ENCODE peak calls at places on chromosomes 4 and X, in four cellular contexts. J is adrenal gland, H is heart left ventricle, C is Peyer's patch. F is an unnamed sample.

GRCh38 chr4:164716901-164717300 is 37.0 kb upstream of the SMIM31 start:
- DNase-seq in C (no peak), J (no peak), H (no peak), F (peak; percentile 6)

GRCh38 chrX:120795301-120795700 is 80.4 kb downstream of the CT47B1 start:
- DNase-seq in J (no peak), C (no peak), H (no peak), F (no peak)

GRCh38 chr4:41530741-41531140 is 7.2 kb upstream of the LIMCH1 start:
- DNase-seq in C (no peak), J (no peak), H (no peak), F (no peak)

GRCh38 chr4:11912886-11913285 is 484.2 kb upstream of the HS3ST1 start:
- DNase-seq in C (no peak), J (no peak), H (no peak), F (no peak)

GRCh38 chr4:6900181-6900812 is 9.3 kb upstream of the TBC1D14 start:
- DNase-seq in C (peak; percentile 38), H (no peak), J (no peak), F (no peak)

GRCh38 chr4:72971572-72971971 is 97.9 kb downstream of the COX18 start:
- DNase-seq in J (no peak), C (no peak), H (no peak), F (no peak)

GRCh38 chr4:140668111-140668510 is 88.1 kb downstream of the TBC1D9 start:
- DNase-seq in C (no peak), H (no peak), J (no peak), F (no peak)

GRCh38 chr4:183173580-183174526 is 74.8 kb downstream of the WWC2 start:
- DNase-seq in C (no peak), H (no peak), J (no peak), F (no peak)

GRCh38 chrX:150150081-150150779 is 211.9 kb upstream of the EOLA2 start:
- DNase-seq in H (no peak), C (no peak), J (no peak), F (no peak)

GRCh38 chrX:149499766-149500165 is 5.3 kb downstream of the IDS start:
- DNase-seq in H (no peak), J (no peak), C (no peak), F (no peak)

GRCh38 chr4:62003695-62004094 is 803.6 kb downstream of the ADGRL3 start:
- DNase-seq in C (no peak), H (no peak), J (no peak), F (no peak)

GRCh38 chrX:70042399-70043371 is 7.1 kb downstream of the AWAT2 start:
- DNase-seq in H (no peak), C (no peak), J (no peak), F (peak; percentile 5)

GRCh38 chr4:151226004-151226932 is 50.7 kb upstream of the PRSS48 start:
- DNase-seq in H (no peak), C (no peak), J (no peak), F (no peak)

GRCh38 chr4:21795091-21795490 is 153.5 kb downstream of the KCNIP4 start:
- DNase-seq in C (no peak), H (no peak), J (no peak), F (no peak)

GRCh38 chr4:162163892-162164759 is at the start of gene FSTL5:
- DNase-seq in J (peak; percentile 91), H (peak; percentile 36), C (peak; percentile 46), F (peak; percentile 48)

GRCh38 chr4:186204611-186205144 is 13.3 kb downstream of the CYP4V2 start:
- DNase-seq in J (no peak), H (no peak), C (peak; percentile 76), F (no peak)

GRCh38 chrX:9249452-9249851 is 215.4 kb upstream of the TBL1X start:
- DNase-seq in J (no peak), C (no peak), H (no peak), F (no peak)

GRCh38 chr4:17642404-17642783 is 28.0 kb downstream of the MED28 start:
- DNase-seq in C (no peak), J (no peak), H (no peak), F (no peak)

GRCh38 chr4:137387924-137388323 is 144.4 kb downstream of the PCDH18 start:
- DNase-seq in J (no peak), C (no peak), H (no peak), F (no peak)

GRCh38 chr4:100977746-100978397 is 369.5 kb downstream of the PPP3CA start:
- DNase-seq in C (no peak), J (no peak), H (no peak), F (no peak)

GRCh38 chrX:109553862-109554261 is 17.2 kb downstream of the NXT2 start:
- DNase-seq in J (no peak), H (no peak), C (no peak), F (no peak)

GRCh38 chr4:117400039-117400835 is 314.9 kb upstream of the TRAM1L1 start:
- DNase-seq in J (no peak), H (no peak), C (no peak), F (no peak)

GRCh38 chr4:5143306-5143861 is 92.1 kb downstream of the STK32B start:
- DNase-seq in H (no peak), J (no peak), C (no peak), F (peak; percentile 11)

GRCh38 chrX:135345328-135345645 is 36.0 kb downstream of the ETDC start:
- DNase-seq in H (peak; percentile 52), J (peak; percentile 75), C (no peak), F (peak; percentile 50)

GRCh38 chrX:18769812-18770573 is 62.5 kb downstream of the PPEF1 start:
- DNase-seq in J (no peak), H (no peak), C (no peak), F (no peak)

GRCh38 chr4:110109455-110109854 is 89.0 kb downstream of the ELOVL6 start:
- DNase-seq in C (no peak), H (no peak), J (no peak), F (no peak)

GRCh38 chrX:105117621-105118020 is 102.9 kb downstream of the TEX13A start:
- DNase-seq in J (no peak), H (no peak), C (no peak), F (no peak)

GRCh38 chrX:22325091-22325490 is 52.4 kb downstream of the CBLL2 start:
- DNase-seq in H (no peak), J (no peak), C (no peak), F (no peak)

GRCh38 chrX:150548684-150549083 is 19.7 kb upstream of the MTM1 start:
- DNase-seq in C (no peak), J (no peak), H (no peak), F (no peak)

GRCh38 chrX:134542485-134542884 is 82.5 kb downstream of the HPRT1 start:
- DNase-seq in C (no peak), J (peak; percentile 57), H (no peak), F (no peak)

GRCh38 chr4:25861951-25862410 is 807 bp downstream of the SEL1L3 start:
- DNase-seq in J (no peak), C (peak; percentile 68), H (no peak), F (peak; percentile 81)
- TF ChIP-seq POLR2A in J (no peak), C (no peak), H (no peak), F (peak; percentile 32)

DNA sequence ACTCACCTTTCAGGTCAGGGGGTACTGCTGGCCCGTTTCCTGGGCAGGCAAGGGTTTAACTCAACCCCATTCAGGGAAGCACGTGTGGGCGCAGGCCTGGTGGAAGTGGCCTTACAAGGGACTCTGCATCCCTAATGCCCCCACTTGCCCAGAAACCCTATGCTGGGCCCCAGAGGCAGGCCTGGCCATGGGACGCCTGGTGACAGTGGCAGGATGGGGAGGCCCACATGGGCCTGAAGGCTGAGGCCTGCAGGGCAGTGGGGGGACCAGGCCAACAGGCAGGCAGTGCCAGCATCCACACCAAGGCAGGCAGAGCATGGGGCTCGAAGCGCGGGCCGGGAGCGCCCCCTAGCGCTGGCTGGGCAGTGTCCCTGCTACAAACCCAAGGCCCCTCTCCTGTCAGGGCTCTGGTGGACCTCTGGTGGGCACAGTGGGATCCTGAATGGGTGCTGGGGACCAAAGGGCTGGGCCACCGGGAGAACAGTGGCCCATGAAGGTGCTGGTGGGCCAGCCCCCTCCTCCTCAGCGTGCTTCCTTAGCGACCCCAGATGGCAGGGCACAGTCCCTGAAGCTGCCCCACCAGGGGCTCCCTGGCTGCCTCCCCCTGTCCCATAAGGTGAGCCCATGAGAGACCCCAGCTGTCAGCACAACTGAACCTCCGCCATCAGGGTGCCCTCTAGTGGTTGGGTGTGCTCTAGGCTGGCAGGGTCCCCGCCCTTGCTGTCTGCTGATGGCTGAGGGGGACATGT is 16.8 kb downstream of the FGFR3 start:
- DNase-seq in C (peak; percentile 79), J (peak; percentile 78), H (peak; percentile 68), F (peak; percentile 80)
- TF ChIP-seq POLR2A in C (no peak), J (no peak), H (no peak), F (no peak)

GRCh38 chr4:2534904-2535385 is 1.5 kb upstream of the FAM193A start:
- DNase-seq in H (no peak), C (no peak), J (no peak), F (no peak)

GRCh38 chr4:2537011-2537830 is 774 bp downstream of the FAM193A start:
- DNase-seq in J (peak; percentile 69), C (peak; percentile 69), H (peak; percentile 54), F (peak; percentile 89)

GRCh38 chr4:2536193-2537010 is at the start of gene FAM193A:
- DNase-seq in C (peak; percentile 99), H (peak; percentile 100), J (peak; percentile 99), F (peak; percentile 100)

DNA sequence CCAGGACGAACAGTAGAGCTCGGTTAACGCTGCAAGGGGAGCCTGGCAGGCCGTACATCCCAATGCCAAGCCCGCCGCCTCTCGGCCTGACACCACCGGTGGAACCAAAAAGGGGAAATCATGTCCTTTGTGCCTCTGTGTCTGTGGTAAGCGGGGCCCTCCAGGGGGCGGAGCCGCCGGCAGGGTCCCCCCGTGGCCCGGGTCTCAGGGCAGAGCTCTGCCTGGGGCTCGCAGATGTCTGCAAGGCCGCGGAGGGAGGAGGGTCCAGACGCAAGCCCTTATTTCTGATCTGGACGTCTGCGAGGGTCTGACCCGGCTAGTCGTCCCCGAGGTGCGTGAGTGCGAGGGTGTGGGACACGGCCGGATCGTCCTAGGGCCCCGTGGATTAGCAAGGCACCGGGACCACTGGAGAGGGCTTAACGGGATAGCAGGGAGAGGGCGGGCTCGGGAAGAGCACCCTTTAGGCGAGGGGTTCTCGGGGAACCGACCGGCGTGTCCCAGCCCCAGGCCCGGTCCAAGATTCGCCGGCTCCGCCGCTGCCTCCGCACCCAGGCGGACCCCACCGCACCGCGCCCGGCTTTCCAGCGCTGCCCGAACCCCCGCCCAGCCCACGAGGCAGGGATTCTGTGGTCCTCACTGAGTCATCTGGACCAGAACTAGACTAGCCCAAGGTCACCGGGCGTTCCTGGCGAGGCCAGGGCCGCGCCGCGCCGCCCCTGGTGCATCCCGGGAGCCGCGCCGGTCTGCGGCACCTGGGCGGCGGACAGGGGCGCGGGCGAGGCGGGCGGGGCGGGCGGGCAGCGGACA is 858 bp upstream of the FAM193A start:
- DNase-seq in H (peak; percentile 58), C (peak; percentile 69), J (peak; percentile 90), F (peak; percentile 63)
- TF ChIP-seq POLR2A in H (no peak), C (peak; percentile 48), J (no peak), F (no peak)

GRCh38 chr4:42627887-42628646 is 28.8 kb downstream of the ATP8A1 start:
- DNase-seq in H (peak; percentile 85), J (peak; percentile 60), C (peak; percentile 80), F (peak; percentile 32)
- TF ChIP-seq POLR2A in H (no peak), J (no peak), C (no peak), F (no peak)

GRCh38 chr4:3077796-3078195 is 3.3 kb downstream of the HTT start:
- DNase-seq in J (no peak), C (peak; percentile 62), H (no peak), F (no peak)
- TF ChIP-seq POLR2A in J (no peak), C (no peak), H (no peak), F (no peak)

GRCh38 chrX:1386338-1387127 is 5.4 kb downstream of the SLC25A6 start:
- DNase-seq in J (peak; percentile 54), H (no peak), C (peak; percentile 45), F (no peak)
- TF ChIP-seq POLR2A in J (no peak), H (no peak), C (no peak), F (no peak)

F was measured in erythroblast.